ENCODE peak calls at places on chromosomes 13 and 19, in ten cellular contexts. R is stimulated activated naive CD8-positive, alpha-beta T cell treated with anti-CD3 and anti-CD28 coated beads, Interleukin-15, amount 100 ng/mL, for 72 hours; S is T-helper 1 cell; C is bronchial epithelial cell; Y is tibial artery; J is NCI-H2171; Q is stimulated activated CD4-positive, alpha-beta T cell treated with anti-CD3 and anti-CD28 coated beads, Interleukin-2, amount 100 ng/mL, for 24 hours; Z is GM23248; F is adrenal gland; H is ELF-1. L is an unnamed sample.

GRCh38 chr13:92321174-92321573 is 905.4 kb upstream of the GPC6 start:
- DNase-seq in R (no peak), S (no peak), C (no peak), Y (no peak), J (no peak), Q (no peak), Z (no peak), F (no peak), H (no peak), L (no peak)

GRCh38 chr19:10193666-10194499 is 870 bp downstream of the DNMT1 start:
- DNase-seq in R (no peak), S (peak; percentile 11), C (peak; percentile 71), Y (no peak), J (no peak), Q (peak; percentile 46), Z (peak; percentile 88), F (no peak), H (peak; percentile 64), L (peak; percentile 35)

GRCh38 chr13:50524540-50524939 is 319.0 kb downstream of the DLEU7 start:
- DNase-seq in R (no peak), S (no peak), C (no peak), Y (no peak), J (no peak), Q (no peak), Z (no peak), F (no peak), H (no peak), L (no peak)

GRCh38 chr13:32165791-32166190 is 134.2 kb downstream of the FRY start:
- DNase-seq in R (no peak), S (no peak), C (peak; percentile 71), Y (peak; percentile 90), J (no peak), Q (no peak), Z (no peak), F (no peak), H (no peak), L (no peak)

GRCh38 chr13:71797487-71797886 is 69.5 kb downstream of the DACH1 start:
- DNase-seq in R (no peak), S (no peak), C (no peak), Y (no peak), J (peak; percentile 88), Q (no peak), Z (no peak), F (no peak), H (no peak), L (no peak)

GRCh38 chr19:12365372-12366162 is at the start of gene ZNF442:
- DNase-seq in R (peak; percentile 83), S (peak; percentile 80), C (peak; percentile 92), Y (peak; percentile 99), J (peak; percentile 70), Q (peak; percentile 89), Z (peak; percentile 97), F (peak; percentile 98), H (peak; percentile 99), L (peak; percentile 100)

GRCh38 chr19:42419309-42419708 is 7.9 kb downstream of the LIPE start:
- DNase-seq in R (no peak), S (no peak), C (no peak), Y (no peak), J (no peak), Q (no peak), Z (no peak), F (no peak), H (no peak), L (no peak)

GRCh38 chr13:22883961-22884360 is 296.8 kb upstream of the SGCG start:
- DNase-seq in R (no peak), S (no peak), C (no peak), Y (no peak), J (no peak), Q (no peak), Z (no peak), F (no peak), H (peak; percentile 87), L (no peak)

GRCh38 chr13:102089177-102089576 is 312.7 kb downstream of the FGF14 start:
- DNase-seq in R (no peak), S (no peak), C (peak; percentile 23), Y (no peak), J (no peak), Q (no peak), Z (peak; percentile 44), F (no peak), H (no peak), L (no peak)

GRCh38 chr13:23356368-23356767 is 77.1 kb downstream of the SACS start:
- DNase-seq in R (no peak), S (no peak), C (no peak), Y (no peak), J (no peak), Q (no peak), Z (no peak), F (no peak), H (no peak), L (no peak)

GRCh38 chr13:77387607-77388200 is 60.8 kb upstream of the MYCBP2 start:
- DNase-seq in R (no peak), S (no peak), C (no peak), Y (peak; percentile 72), J (no peak), Q (no peak), Z (peak; percentile 24), F (no peak), H (no peak), L (no peak)

GRCh38 chr19:54096642-54097106 is 3.9 kb downstream of the OSCAR start:
- DNase-seq in R (no peak), S (no peak), C (peak; percentile 20), Y (no peak), J (no peak), Q (no peak), Z (peak; percentile 66), F (no peak), H (peak; percentile 28), L (peak; percentile 60)

GRCh38 chr19:35077411-35078223 is 36.1 kb downstream of the HPN start:
- DNase-seq in R (no peak), S (no peak), C (no peak), Y (no peak), J (no peak), Q (no peak), Z (no peak), F (no peak), H (no peak), L (no peak)

GRCh38 chr19:1250374-1251232 is 2.2 kb downstream of the MIDN start:
- DNase-seq in R (peak; percentile 66), S (peak; percentile 63), C (no peak), Y (no peak), J (peak; percentile 62), Q (peak; percentile 58), Z (peak; percentile 76), F (peak; percentile 70), H (no peak), L (peak; percentile 88)

GRCh38 chr13:108346376-108346775 is 76.9 kb downstream of the TNFSF13B start:
- DNase-seq in R (no peak), S (no peak), C (no peak), Y (no peak), J (no peak), Q (no peak), Z (no peak), F (no peak), H (no peak), L (no peak)

GRCh38 chr13:39825886-39826285 is 170.4 kb downstream of the COG6 start:
- DNase-seq in R (no peak), S (no peak), C (no peak), Y (no peak), J (no peak), Q (no peak), Z (no peak), F (no peak), H (no peak), L (no peak)

GRCh38 chr19:10111405-10111811 is at the start of gene P2RY11:
- DNase-seq in R (peak; percentile 52), S (no peak), C (no peak), Y (no peak), J (no peak), Q (peak; percentile 41), Z (no peak), F (peak; percentile 39), H (no peak), L (no peak)

GRCh38 chr13:40102854-40103253 is 447.4 kb downstream of the COG6 start:
- DNase-seq in R (peak; percentile 76), S (peak; percentile 5), C (peak; percentile 99), Y (no peak), J (no peak), Q (peak; percentile 91), Z (peak; percentile 96), F (peak; percentile 88), H (peak; percentile 5), L (no peak)

GRCh38 chr13:59301166-59301551 is 862.6 kb downstream of the DIAPH3 start:
- DNase-seq in R (no peak), S (no peak), C (no peak), Y (no peak), J (no peak), Q (no peak), Z (no peak), F (no peak), H (no peak), L (no peak)

GRCh38 chr13:113437408-113438010 is 15.8 kb downstream of the ADPRHL1 start:
- DNase-seq in R (no peak), S (no peak), C (no peak), Y (no peak), J (no peak), Q (no peak), Z (peak; percentile 36), F (no peak), H (no peak), L (peak; percentile 12)

GRCh38 chr13:110316196-110316595 is 9.1 kb downstream of the COL4A2 start:
- DNase-seq in R (no peak), S (no peak), C (no peak), Y (peak; percentile 64), J (no peak), Q (no peak), Z (no peak), F (no peak), H (no peak), L (no peak)

GRCh38 chr13:76741624-76742023 is 144.6 kb downstream of the KCTD12 start:
- DNase-seq in R (no peak), S (no peak), C (peak; percentile 29), Y (no peak), J (no peak), Q (no peak), Z (no peak), F (no peak), H (no peak), L (no peak)

GRCh38 chr13:24251525-24251924 is 57.9 kb upstream of the C1QTNF9 start:
- DNase-seq in R (peak; percentile 80), S (peak; percentile 85), C (no peak), Y (no peak), J (no peak), Q (peak; percentile 79), Z (no peak), F (no peak), H (no peak), L (no peak)

GRCh38 chr19:17687141-17687856 is 855 bp downstream of the UNC13A start:
- DNase-seq in R (no peak), S (no peak), C (no peak), Y (no peak), J (peak; percentile 14), Q (no peak), Z (no peak), F (no peak), H (no peak), L (no peak)

GRCh38 chr19:4624733-4625362 is 14.5 kb upstream of the TNFAIP8L1 start:
- DNase-seq in R (no peak), S (no peak), C (peak; percentile 37), Y (no peak), J (peak; percentile 60), Q (no peak), Z (no peak), F (no peak), H (peak; percentile 69), L (peak; percentile 41)

GRCh38 chr19:15926484-15926883 is 7.8 kb downstream of the CYP4F11 start:
- DNase-seq in R (no peak), S (no peak), C (no peak), Y (no peak), J (no peak), Q (no peak), Z (no peak), F (no peak), H (no peak), L (no peak)

GRCh38 chr19:57789288-57789687 is 19.8 kb downstream of the ZNF586 start:
- DNase-seq in R (no peak), S (no peak), C (no peak), Y (no peak), J (no peak), Q (no peak), Z (no peak), F (no peak), H (no peak), L (no peak)

GRCh38 chr19:41575998-41576397 is at the start of gene CEACAM21:
- DNase-seq in R (peak; percentile 31), S (peak; percentile 32), C (no peak), Y (no peak), J (no peak), Q (peak; percentile 61), Z (no peak), F (peak; percentile 57), H (no peak), L (no peak)